ENCODE peak calls at places on chromosomes 4 and X, in six cellular contexts. One of them, this sample, is unnamed.

GRCh38 chrX:53711446-53711845 is 24.9 kb upstream of the HUWE1 start:
- DNase-seq in stomach: no peak
- DNase-seq in lower leg skin: no peak
- DNase-seq in A549: no peak
- DNase-seq in ovary: no peak
- DNase-seq in heart left ventricle: no peak
- DNase-seq in this sample: no peak

GRCh38 chr4:102843273-102843672 is 15.9 kb upstream of the UBE2D3 start:
- DNase-seq in stomach: no peak
- DNase-seq in lower leg skin: no peak
- DNase-seq in A549: no peak
- DNase-seq in ovary: no peak
- DNase-seq in heart left ventricle: no peak
- DNase-seq in this sample: no peak

GRCh38 chr4:105092768-105093167 is 53.9 kb upstream of the TET2 start:
- DNase-seq in stomach: no peak
- DNase-seq in lower leg skin: no peak
- DNase-seq in A549: no peak
- DNase-seq in ovary: no peak
- DNase-seq in heart left ventricle: no peak
- DNase-seq in this sample: no peak

GRCh38 chr4:77710684-77711083 is 105.1 kb downstream of the CXCL13 start:
- DNase-seq in stomach: no peak
- DNase-seq in lower leg skin: no peak
- DNase-seq in A549: no peak
- DNase-seq in ovary: no peak
- DNase-seq in heart left ventricle: no peak
- DNase-seq in this sample: peak

GRCh38 chr4:82652062-82652461 is 90.3 kb upstream of the TMEM150C start:
- DNase-seq in stomach: no peak
- DNase-seq in lower leg skin: no peak
- DNase-seq in A549: no peak
- DNase-seq in ovary: no peak
- DNase-seq in heart left ventricle: no peak
- DNase-seq in this sample: no peak

GRCh38 chrX:97155809-97156208 is 272.1 kb downstream of the RPA4 start:
- DNase-seq in stomach: no peak
- DNase-seq in lower leg skin: no peak
- DNase-seq in A549: no peak
- DNase-seq in ovary: no peak
- DNase-seq in heart left ventricle: no peak
- DNase-seq in this sample: no peak

GRCh38 chrX:112636951-112637541 is 42.7 kb downstream of the LHFPL1 start:
- DNase-seq in stomach: no peak
- DNase-seq in lower leg skin: no peak
- DNase-seq in A549: no peak
- DNase-seq in ovary: no peak
- DNase-seq in heart left ventricle: no peak
- DNase-seq in this sample: no peak

GRCh38 chr4:30714408-30715031 is 5.6 kb upstream of the PCDH7 start:
- DNase-seq in stomach: peak
- DNase-seq in lower leg skin: no peak
- DNase-seq in A549: peak
- DNase-seq in ovary: peak
- DNase-seq in heart left ventricle: no peak
- DNase-seq in this sample: peak

GRCh38 chr4:98627477-98627876 is 30.9 kb downstream of the TSPAN5 start:
- DNase-seq in stomach: no peak
- DNase-seq in lower leg skin: no peak
- DNase-seq in A549: no peak
- DNase-seq in ovary: no peak
- DNase-seq in heart left ventricle: no peak
- DNase-seq in this sample: no peak

GRCh38 chrX:38561951-38562719 is 793 bp downstream of the TSPAN7 start:
- DNase-seq in stomach: no peak
- DNase-seq in lower leg skin: no peak
- DNase-seq in A549: no peak
- DNase-seq in ovary: peak
- DNase-seq in heart left ventricle: peak
- DNase-seq in this sample: peak

GRCh38 chrX:13000311-13000811 is 25.5 kb downstream of the TMSB4X start:
- DNase-seq in stomach: no peak
- DNase-seq in lower leg skin: no peak
- DNase-seq in A549: no peak
- DNase-seq in ovary: no peak
- DNase-seq in heart left ventricle: no peak
- DNase-seq in this sample: no peak

GRCh38 chr4:140213116-140213515 is 59.1 kb upstream of the MAML3 start:
- DNase-seq in stomach: no peak
- DNase-seq in lower leg skin: no peak
- DNase-seq in A549: no peak
- DNase-seq in ovary: no peak
- DNase-seq in heart left ventricle: no peak
- DNase-seq in this sample: no peak

GRCh38 chr4:47577779-47578553 is 92.9 kb downstream of the ATP10D start:
- DNase-seq in stomach: no peak
- DNase-seq in lower leg skin: no peak
- DNase-seq in A549: no peak
- DNase-seq in ovary: no peak
- DNase-seq in heart left ventricle: no peak
- DNase-seq in this sample: peak

GRCh38 chr4:117481742-117482141 is 396.4 kb upstream of the TRAM1L1 start:
- DNase-seq in stomach: no peak
- DNase-seq in lower leg skin: no peak
- DNase-seq in A549: no peak
- DNase-seq in ovary: no peak
- DNase-seq in heart left ventricle: no peak
- DNase-seq in this sample: no peak

GRCh38 chrX:48035891-48036290 is 29.1 kb downstream of the SPACA5 start:
- DNase-seq in stomach: no peak
- DNase-seq in lower leg skin: no peak
- DNase-seq in A549: no peak
- DNase-seq in ovary: no peak
- DNase-seq in heart left ventricle: no peak
- DNase-seq in this sample: no peak

GRCh38 chrX:57366430-57366829 is 79.9 kb downstream of the FAAH2 start:
- DNase-seq in stomach: no peak
- DNase-seq in lower leg skin: no peak
- DNase-seq in A549: no peak
- DNase-seq in ovary: no peak
- DNase-seq in heart left ventricle: no peak
- DNase-seq in this sample: no peak

GRCh38 chr4:30716671-30717207 is 3.4 kb upstream of the PCDH7 start:
- DNase-seq in stomach: no peak
- DNase-seq in lower leg skin: no peak
- DNase-seq in A549: peak
- DNase-seq in ovary: no peak
- DNase-seq in heart left ventricle: no peak
- DNase-seq in this sample: no peak

GRCh38 chr4:22237155-22237751 is 278.6 kb downstream of the ADGRA3 start:
- DNase-seq in stomach: peak
- DNase-seq in lower leg skin: no peak
- DNase-seq in A549: no peak
- DNase-seq in ovary: peak
- DNase-seq in heart left ventricle: no peak
- DNase-seq in this sample: peak

GRCh38 chr4:8285976-8286718 is 16.6 kb downstream of the HTRA3 start:
- DNase-seq in stomach: no peak
- DNase-seq in lower leg skin: no peak
- DNase-seq in A549: no peak
- DNase-seq in ovary: no peak
- DNase-seq in heart left ventricle: peak
- DNase-seq in this sample: no peak

GRCh38 chr4:161189286-161190134 is 974.3 kb downstream of the FSTL5 start:
- DNase-seq in stomach: no peak
- DNase-seq in lower leg skin: no peak
- DNase-seq in A549: no peak
- DNase-seq in ovary: no peak
- DNase-seq in heart left ventricle: no peak
- DNase-seq in this sample: no peak

GRCh38 chr4:17055788-17056187 is 157.3 kb upstream of the LDB2 start:
- DNase-seq in stomach: no peak
- DNase-seq in lower leg skin: no peak
- DNase-seq in A549: no peak
- DNase-seq in ovary: no peak
- DNase-seq in heart left ventricle: no peak
- DNase-seq in this sample: no peak

GRCh38 chr4:77194366-77194765 is 37.4 kb downstream of the CCNG2 start:
- DNase-seq in stomach: no peak
- DNase-seq in lower leg skin: no peak
- DNase-seq in A549: no peak
- DNase-seq in ovary: no peak
- DNase-seq in heart left ventricle: no peak
- DNase-seq in this sample: no peak

GRCh38 chrX:39453847-39454645 is 643.7 kb downstream of the BCOR start:
- DNase-seq in stomach: no peak
- DNase-seq in lower leg skin: no peak
- DNase-seq in A549: no peak
- DNase-seq in ovary: no peak
- DNase-seq in heart left ventricle: no peak
- DNase-seq in this sample: no peak

GRCh38 chrX:7083468-7084396 is 63.8 kb upstream of the STS start:
- DNase-seq in stomach: no peak
- DNase-seq in lower leg skin: no peak
- DNase-seq in A549: no peak
- DNase-seq in ovary: no peak
- DNase-seq in heart left ventricle: no peak
- DNase-seq in this sample: no peak

GRCh38 chr4:172895699-172896098 is 272.9 kb upstream of the GALNT7 start:
- DNase-seq in stomach: no peak
- DNase-seq in lower leg skin: no peak
- DNase-seq in A549: no peak
- DNase-seq in ovary: no peak
- DNase-seq in heart left ventricle: no peak
- DNase-seq in this sample: no peak

GRCh38 chr4:24105183-24106039 is 215.6 kb upstream of the PPARGC1A start:
- DNase-seq in stomach: no peak
- DNase-seq in lower leg skin: peak
- DNase-seq in A549: peak
- DNase-seq in ovary: no peak
- DNase-seq in heart left ventricle: no peak
- DNase-seq in this sample: no peak

GRCh38 chr4:41077628-41078027 is 136.7 kb downstream of the APBB2 start:
- DNase-seq in stomach: no peak
- DNase-seq in lower leg skin: no peak
- DNase-seq in A549: no peak
- DNase-seq in ovary: no peak
- DNase-seq in heart left ventricle: no peak
- DNase-seq in this sample: no peak

GRCh38 chr4:135319685-135320084 is 1118.1 kb upstream of the PABPC4L start:
- DNase-seq in stomach: no peak
- DNase-seq in lower leg skin: no peak
- DNase-seq in A549: no peak
- DNase-seq in ovary: no peak
- DNase-seq in heart left ventricle: no peak
- DNase-seq in this sample: no peak

DNA sequence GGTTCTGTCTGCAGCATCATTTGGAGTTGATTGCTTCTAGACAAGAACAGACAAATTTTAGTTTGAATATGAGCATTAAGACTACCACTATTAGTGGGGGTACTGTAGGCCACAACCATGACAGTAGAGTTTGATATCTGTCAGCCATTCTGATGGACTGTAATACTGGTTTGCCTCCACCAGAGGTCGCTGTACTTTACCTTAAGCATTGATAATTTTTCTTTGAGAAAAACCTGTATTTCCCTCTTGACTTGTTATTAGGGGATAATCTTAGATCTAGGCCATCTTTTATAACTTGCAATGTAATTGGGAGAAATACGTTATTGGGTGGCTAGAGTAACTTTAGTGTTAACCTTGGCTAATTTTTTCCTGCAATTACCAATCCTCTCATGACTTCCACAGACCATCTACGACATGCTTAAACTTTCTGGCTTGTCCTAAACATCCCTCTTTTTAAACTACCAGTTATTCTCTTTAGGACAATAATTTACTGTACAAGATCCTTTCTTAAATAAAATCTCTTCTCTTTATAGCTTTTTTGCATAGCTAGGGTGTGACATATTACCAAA is 562.4 kb downstream of the MAGEB5 start:
- DNase-seq in stomach: no peak
- DNase-seq in lower leg skin: no peak
- DNase-seq in A549: no peak
- DNase-seq in ovary: no peak
- DNase-seq in heart left ventricle: no peak
- DNase-seq in this sample: no peak
- TF ChIP-seq CTCF in stomach: no peak
- TF ChIP-seq CTCF in lower leg skin: no peak
- TF ChIP-seq CTCF in A549: no peak
- TF ChIP-seq CTCF in ovary: no peak
- TF ChIP-seq CTCF in heart left ventricle: no peak
- TF ChIP-seq CTCF in this sample: no peak

GRCh38 chrX:154546354-154547244 is at the start of gene G6PD:
- DNase-seq in stomach: peak
- DNase-seq in lower leg skin: no peak
- DNase-seq in A549: peak
- DNase-seq in ovary: no peak
- DNase-seq in heart left ventricle: no peak
- DNase-seq in this sample: peak
- TF ChIP-seq POLR2A in stomach: no peak
- TF ChIP-seq POLR2A in lower leg skin: no peak
- TF ChIP-seq POLR2A in A549: peak
- TF ChIP-seq POLR2A in ovary: peak
- TF ChIP-seq POLR2A in heart left ventricle: no peak
- TF ChIP-seq POLR2A in this sample: peak

DNA sequence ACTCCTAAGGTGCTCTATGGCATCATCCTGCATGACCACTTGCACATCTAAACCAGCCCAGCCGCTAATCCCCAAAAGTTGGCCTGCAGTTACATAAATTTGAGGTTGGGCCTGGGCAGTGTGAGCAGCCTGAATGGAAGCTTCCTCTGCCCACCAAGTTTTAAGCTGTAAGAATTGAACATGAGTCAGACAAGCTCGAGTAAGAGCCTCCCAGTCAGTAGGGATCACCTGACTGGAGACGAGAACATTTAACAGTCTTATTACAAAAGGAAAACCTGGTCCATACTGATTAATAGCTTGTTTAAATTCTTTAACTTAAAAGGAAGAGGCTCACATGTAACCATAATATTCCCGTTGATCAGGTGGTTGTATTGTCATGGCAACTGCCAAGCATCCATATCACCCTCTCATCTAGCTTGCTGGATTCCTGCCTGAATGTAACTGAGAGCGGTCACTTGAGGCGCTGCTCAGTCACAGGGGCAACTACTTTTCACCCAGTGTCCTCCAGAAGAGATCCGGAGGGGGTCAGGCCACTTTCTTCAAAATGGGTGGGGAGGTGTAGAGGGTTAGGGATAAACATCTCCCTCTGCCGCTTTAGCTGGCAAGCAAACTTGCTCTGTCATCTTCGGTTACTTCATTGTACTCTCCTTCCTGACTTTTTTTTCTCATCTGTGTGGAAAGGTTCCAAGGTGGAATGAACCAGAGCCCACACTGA is 56.6 kb upstream of the WDR1 start:
- DNase-seq in stomach: peak
- DNase-seq in lower leg skin: peak
- DNase-seq in A549: no peak
- DNase-seq in ovary: no peak
- DNase-seq in heart left ventricle: no peak
- DNase-seq in this sample: peak
- TF ChIP-seq CTCF in stomach: no peak
- TF ChIP-seq CTCF in lower leg skin: no peak
- TF ChIP-seq CTCF in A549: no peak
- TF ChIP-seq CTCF in ovary: no peak
- TF ChIP-seq CTCF in heart left ventricle: peak
- TF ChIP-seq CTCF in this sample: no peak

GRCh38 chrX:2488621-2489285 is 12.0 kb downstream of the DHRSX start:
- DNase-seq in stomach: no peak
- DNase-seq in lower leg skin: no peak
- DNase-seq in A549: no peak
- DNase-seq in ovary: no peak
- DNase-seq in heart left ventricle: no peak
- DNase-seq in this sample: no peak
- TF ChIP-seq POLR2A in stomach: no peak
- TF ChIP-seq POLR2A in lower leg skin: no peak
- TF ChIP-seq POLR2A in A549: no peak
- TF ChIP-seq POLR2A in ovary: no peak
- TF ChIP-seq POLR2A in heart left ventricle: no peak
- TF ChIP-seq POLR2A in this sample: no peak

This sample was measured in body of pancreas.